ENCODE peak calls at places on chromosomes 5 and 9, in seven cellular contexts. P, B, I, T, R, A and S are unnamed samples.

GRCh38 chr5:132822650-132823480 is 7.6 kb downstream of the SHROOM1 start:
- DNase-seq in R (no peak), T (no peak), A (no peak), I (no peak), P (no peak), B (no peak), S (no peak)

GRCh38 chr5:19923742-19924141 is 64.3 kb downstream of the CDH18 start:
- DNase-seq in I (no peak), P (no peak), B (no peak), T (no peak), R (no peak), A (no peak), S (no peak)

GRCh38 chr5:116451905-116452450 is 122.6 kb downstream of the SEMA6A start:
- DNase-seq in T (no peak), P (no peak), B (no peak), A (no peak), R (no peak), I (no peak), S (no peak)

GRCh38 chr9:113509463-113509862 is 45.9 kb downstream of the RGS3 start:
- DNase-seq in T (no peak), B (no peak), P (no peak), I (no peak), R (no peak), A (no peak), S (no peak)

GRCh38 chr5:177440211-177440989 is 6.2 kb upstream of the PRR7 start:
- DNase-seq in R (no peak), P (no peak), B (no peak), A (no peak), I (no peak), T (no peak), S (no peak)

GRCh38 chr9:116549061-116549664 is 137.9 kb upstream of the TRIM32 start:
- DNase-seq in A (peak; percentile 48), I (no peak), T (no peak), P (peak; percentile 76), R (peak; percentile 95), B (no peak), S (peak; percentile 89)

GRCh38 chr5:128036961-128037360 is 46.6 kb upstream of the SLC12A2 start:
- DNase-seq in T (no peak), I (no peak), B (no peak), A (no peak), P (no peak), R (no peak), S (no peak)

GRCh38 chr5:17620627-17621026 is 10.4 kb downstream of the TAF11L12 start:
- DNase-seq in B (peak; percentile 16), I (peak; percentile 27), A (no peak), P (no peak), R (no peak), T (no peak), S (no peak)

GRCh38 chr9:119802621-119803020 is 433.4 kb upstream of the BRINP1 start:
- DNase-seq in I (no peak), P (peak; percentile 70), A (no peak), T (no peak), R (no peak), B (no peak), S (no peak)

GRCh38 chr5:9818340-9818845 is 188.2 kb upstream of the TAS2R1 start:
- DNase-seq in T (no peak), B (no peak), P (no peak), I (no peak), R (no peak), A (no peak), S (no peak)

GRCh38 chr5:137649228-137649890 is 86.5 kb downstream of the KLHL3 start:
- DNase-seq in A (peak; percentile 45), B (no peak), P (no peak), T (no peak), R (no peak), I (peak; percentile 19), S (no peak)

GRCh38 chr5:98349251-98349989 is 424.0 kb upstream of the RGMB start:
- DNase-seq in T (no peak), R (peak; percentile 97), B (peak; percentile 9), I (no peak), A (peak; percentile 55), P (no peak), S (peak; percentile 82)

GRCh38 chr9:136409557-136410455 is 608 bp downstream of the ENTR1 start:
- DNase-seq in A (peak; percentile 43), I (no peak), P (no peak), T (no peak), B (peak; percentile 45), R (peak; percentile 66), S (peak; percentile 77)

GRCh38 chr9:127589955-127590370 is 22.1 kb upstream of the STXBP1 start:
- DNase-seq in R (peak; percentile 85), B (peak; percentile 72), A (peak; percentile 66), T (no peak), P (peak; percentile 55), I (peak; percentile 40), S (peak; percentile 90)

GRCh38 chr9:14080940-14081621 is 232.9 kb downstream of the NFIB start:
- DNase-seq in I (no peak), A (peak; percentile 22), P (no peak), B (no peak), R (no peak), T (no peak), S (no peak)

GRCh38 chr5:76468625-76469410 is 65.7 kb downstream of the IQGAP2 start:
- DNase-seq in B (no peak), T (no peak), A (no peak), R (no peak), I (no peak), P (no peak), S (no peak)

GRCh38 chr5:66829826-66830225 is 233.6 kb downstream of the MAST4 start:
- DNase-seq in R (peak; percentile 67), I (no peak), P (no peak), T (no peak), A (peak; percentile 37), B (no peak), S (no peak)

GRCh38 chr9:92384373-92384772 is 20.0 kb downstream of the OGN start:
- DNase-seq in R (peak; percentile 68), T (no peak), A (no peak), B (no peak), P (no peak), I (no peak), S (peak; percentile 35)

GRCh38 chr9:136525207-136525606 is 20.6 kb downstream of the NOTCH1 start:
- DNase-seq in A (no peak), P (no peak), I (no peak), R (no peak), T (no peak), B (no peak), S (no peak)

GRCh38 chr5:131423056-131423455 is 159.2 kb downstream of the CDC42SE2 start:
- DNase-seq in P (no peak), T (no peak), I (peak; percentile 4), R (peak; percentile 56), B (peak; percentile 38), A (peak; percentile 47), S (peak; percentile 46)

GRCh38 chr5:66642538-66642937 is 46.3 kb downstream of the MAST4 start:
- DNase-seq in B (no peak), R (no peak), A (peak; percentile 57), I (peak; percentile 38), T (no peak), P (no peak), S (no peak)

GRCh38 chr9:122263699-122264349 is 816 bp downstream of the RBM18 start:
- DNase-seq in A (peak; percentile 53), T (no peak), I (no peak), B (no peak), P (no peak), R (peak; percentile 35), S (peak; percentile 42)

GRCh38 chr5:15852217-15852616 is 327.4 kb downstream of the MARCHF11 start:
- DNase-seq in A (no peak), T (no peak), B (no peak), I (no peak), R (no peak), P (no peak), S (no peak)

GRCh38 chr5:44603496-44604272 is 205.1 kb upstream of the MRPS30 start:
- DNase-seq in A (peak; percentile 29), R (peak; percentile 1), B (no peak), T (no peak), P (no peak), I (no peak), S (no peak)